ENCODE peak calls at places on chromosomes 5 and 9, in five cellular contexts. One of them, this sample, is unnamed.

GRCh38 chr5:14870347-14871083 is 1.1 kb downstream of the ANKH start:
- DNase-seq in neuronal stem cell: no peak
- DNase-seq in H9: no peak
- DNase-seq in trophoblast cell: no peak
- DNase-seq in H1: no peak
- DNase-seq in this sample: no peak

GRCh38 chr9:109311731-109312130 is 9.1 kb downstream of the EPB41L4B start:
- DNase-seq in neuronal stem cell: no peak
- DNase-seq in H9: no peak
- DNase-seq in trophoblast cell: no peak
- DNase-seq in H1: no peak
- DNase-seq in this sample: no peak

GRCh38 chr5:126610163-126610562 is 9.4 kb downstream of the PHAX start:
- DNase-seq in neuronal stem cell: no peak
- DNase-seq in H9: no peak
- DNase-seq in trophoblast cell: no peak
- DNase-seq in H1: no peak
- DNase-seq in this sample: no peak

GRCh38 chr9:133204335-133204992 is 4.6 kb downstream of the OBP2B start:
- DNase-seq in neuronal stem cell: no peak
- DNase-seq in H9: peak
- DNase-seq in trophoblast cell: no peak
- DNase-seq in H1: no peak
- DNase-seq in this sample: no peak

GRCh38 chr9:2480255-2480837 is 141.2 kb upstream of the VLDLR start:
- DNase-seq in neuronal stem cell: no peak
- DNase-seq in H9: no peak
- DNase-seq in trophoblast cell: peak
- DNase-seq in H1: no peak
- DNase-seq in this sample: no peak

GRCh38 chr5:123176224-123176937 is 87.3 kb downstream of the PRDM6 start:
- DNase-seq in neuronal stem cell: no peak
- DNase-seq in H9: no peak
- DNase-seq in trophoblast cell: peak
- DNase-seq in H1: no peak
- DNase-seq in this sample: peak

GRCh38 chr9:84371737-84372136 is 31.2 kb upstream of the SLC28A3 start:
- DNase-seq in neuronal stem cell: no peak
- DNase-seq in H9: no peak
- DNase-seq in trophoblast cell: peak
- DNase-seq in H1: no peak
- DNase-seq in this sample: peak

GRCh38 chr5:38835887-38836286 is 9.9 kb upstream of the OSMR start:
- DNase-seq in neuronal stem cell: no peak
- DNase-seq in H9: no peak
- DNase-seq in trophoblast cell: peak
- DNase-seq in H1: no peak
- DNase-seq in this sample: peak

GRCh38 chr5:1737790-1738405 is 61.7 kb downstream of the MRPL36 start:
- DNase-seq in neuronal stem cell: no peak
- DNase-seq in H9: peak
- DNase-seq in trophoblast cell: peak
- DNase-seq in H1: no peak
- DNase-seq in this sample: peak

GRCh38 chr5:34685485-34686197 is 29.5 kb downstream of the RAI14 start:
- DNase-seq in neuronal stem cell: peak
- DNase-seq in H9: no peak
- DNase-seq in trophoblast cell: peak
- DNase-seq in H1: no peak
- DNase-seq in this sample: peak

GRCh38 chr5:145450286-145450969 is 384.7 kb downstream of the PRELID2 start:
- DNase-seq in neuronal stem cell: no peak
- DNase-seq in H9: no peak
- DNase-seq in trophoblast cell: no peak
- DNase-seq in H1: no peak
- DNase-seq in this sample: no peak

GRCh38 chr5:122756263-122756911 is 18.5 kb upstream of the SNX2 start:
- DNase-seq in neuronal stem cell: no peak
- DNase-seq in H9: no peak
- DNase-seq in trophoblast cell: no peak
- DNase-seq in H1: no peak
- DNase-seq in this sample: peak

GRCh38 chr5:172782169-172783039 is 11.4 kb upstream of the DUSP1 start:
- DNase-seq in neuronal stem cell: no peak
- DNase-seq in H9: no peak
- DNase-seq in trophoblast cell: peak
- DNase-seq in H1: no peak
- DNase-seq in this sample: peak

GRCh38 chr5:57902035-57902434 is 419.4 kb upstream of the ACTBL2 start:
- DNase-seq in neuronal stem cell: no peak
- DNase-seq in H9: no peak
- DNase-seq in trophoblast cell: no peak
- DNase-seq in H1: no peak
- DNase-seq in this sample: no peak

GRCh38 chr9:114720296-114720695 is 38.3 kb upstream of the TEX48 start:
- DNase-seq in neuronal stem cell: no peak
- DNase-seq in H9: no peak
- DNase-seq in trophoblast cell: no peak
- DNase-seq in H1: no peak
- DNase-seq in this sample: no peak

GRCh38 chr9:137485343-137486140 is 26.4 kb upstream of the NSMF start:
- DNase-seq in neuronal stem cell: no peak
- DNase-seq in H9: no peak
- DNase-seq in trophoblast cell: peak
- DNase-seq in H1: no peak
- DNase-seq in this sample: no peak

GRCh38 chr5:14004598-14005394 is 60.3 kb upstream of the DNAH5 start:
- DNase-seq in neuronal stem cell: no peak
- DNase-seq in H9: no peak
- DNase-seq in trophoblast cell: no peak
- DNase-seq in H1: no peak
- DNase-seq in this sample: no peak

GRCh38 chr9:21813575-21814473 is 11.4 kb downstream of the MTAP start:
- DNase-seq in neuronal stem cell: peak
- DNase-seq in H9: no peak
- DNase-seq in trophoblast cell: peak
- DNase-seq in H1: no peak
- DNase-seq in this sample: peak

GRCh38 chr5:133703935-133704334 is 91.6 kb upstream of the FSTL4 start:
- DNase-seq in neuronal stem cell: no peak
- DNase-seq in H9: no peak
- DNase-seq in trophoblast cell: no peak
- DNase-seq in H1: no peak
- DNase-seq in this sample: no peak

GRCh38 chr9:108865037-108865436 is 3.0 kb downstream of the ACTL7A start:
- DNase-seq in neuronal stem cell: no peak
- DNase-seq in H9: no peak
- DNase-seq in trophoblast cell: no peak
- DNase-seq in H1: no peak
- DNase-seq in this sample: no peak

GRCh38 chr5:66867622-66868322 is 271.6 kb downstream of the MAST4 start:
- DNase-seq in neuronal stem cell: no peak
- DNase-seq in H9: no peak
- DNase-seq in trophoblast cell: peak
- DNase-seq in H1: no peak
- DNase-seq in this sample: no peak

GRCh38 chr9:125131778-125132177 is 11.6 kb downstream of the SCAI start:
- DNase-seq in neuronal stem cell: no peak
- DNase-seq in H9: no peak
- DNase-seq in trophoblast cell: no peak
- DNase-seq in H1: no peak
- DNase-seq in this sample: no peak

GRCh38 chr5:75010838-75011237 is 41.5 kb downstream of the GCNT4 start:
- DNase-seq in neuronal stem cell: no peak
- DNase-seq in H9: no peak
- DNase-seq in trophoblast cell: no peak
- DNase-seq in H1: no peak
- DNase-seq in this sample: no peak

GRCh38 chr5:93378073-93378472 is 202.9 kb downstream of the NR2F1-AS1 start:
- DNase-seq in neuronal stem cell: no peak
- DNase-seq in H9: no peak
- DNase-seq in trophoblast cell: no peak
- DNase-seq in H1: no peak
- DNase-seq in this sample: peak

GRCh38 chr5:53313131-53313530 is 167.3 kb upstream of the FST start:
- DNase-seq in neuronal stem cell: no peak
- DNase-seq in H9: no peak
- DNase-seq in trophoblast cell: no peak
- DNase-seq in H1: no peak
- DNase-seq in this sample: no peak

GRCh38 chr9:130956636-130957450 is 17.8 kb upstream of the FIBCD1 start:
- DNase-seq in neuronal stem cell: no peak
- DNase-seq in H9: no peak
- DNase-seq in trophoblast cell: no peak
- DNase-seq in H1: no peak
- DNase-seq in this sample: no peak

GRCh38 chr5:143657814-143658395 is 154.1 kb upstream of the HMHB1 start:
- DNase-seq in neuronal stem cell: no peak
- DNase-seq in H9: no peak
- DNase-seq in trophoblast cell: no peak
- DNase-seq in H1: no peak
- DNase-seq in this sample: no peak

GRCh38 chr5:80894083-80894482 is 66.1 kb upstream of the RASGRF2 start:
- DNase-seq in neuronal stem cell: no peak
- DNase-seq in H9: no peak
- DNase-seq in trophoblast cell: no peak
- DNase-seq in H1: no peak
- DNase-seq in this sample: no peak

GRCh38 chr9:133374612-133375115 is 1.2 kb downstream of the SURF4 start:
- DNase-seq in neuronal stem cell: no peak
- DNase-seq in H9: no peak
- DNase-seq in trophoblast cell: peak
- DNase-seq in H1: no peak
- DNase-seq in this sample: peak

GRCh38 chr9:128587453-128587852 is 35.1 kb downstream of the SPTAN1 start:
- DNase-seq in neuronal stem cell: no peak
- DNase-seq in H9: no peak
- DNase-seq in trophoblast cell: no peak
- DNase-seq in H1: no peak
- DNase-seq in this sample: no peak

GRCh38 chr5:73592546-73592945 is 27.0 kb downstream of the UTP15 start:
- DNase-seq in neuronal stem cell: no peak
- DNase-seq in H9: no peak
- DNase-seq in trophoblast cell: no peak
- DNase-seq in H1: no peak
- DNase-seq in this sample: no peak

GRCh38 chr5:138234651-138235050 is 21.5 kb upstream of the CDC23 start:
- DNase-seq in neuronal stem cell: no peak
- DNase-seq in H9: no peak
- DNase-seq in trophoblast cell: no peak
- DNase-seq in H1: no peak
- DNase-seq in this sample: no peak
- H2BK12ac ChIP-seq in neuronal stem cell: no peak
- H2BK12ac ChIP-seq in H9: no peak
- H2BK12ac ChIP-seq in trophoblast cell: no peak
- H2BK12ac ChIP-seq in H1: no peak
- H2BK12ac ChIP-seq in this sample: no peak

GRCh38 chr5:174326372-174326771 is 280.9 kb downstream of the NSG2 start:
- DNase-seq in neuronal stem cell: no peak
- DNase-seq in H9: no peak
- DNase-seq in trophoblast cell: peak
- DNase-seq in H1: no peak
- DNase-seq in this sample: no peak

GRCh38 chr5:174328626-174329299 is 283.3 kb downstream of the NSG2 start:
- DNase-seq in neuronal stem cell: no peak
- DNase-seq in H9: no peak
- DNase-seq in trophoblast cell: peak
- DNase-seq in H1: no peak
- DNase-seq in this sample: no peak

GRCh38 chr5:174325961-174326360 is 280.5 kb downstream of the NSG2 start:
- DNase-seq in neuronal stem cell: no peak
- DNase-seq in H9: no peak
- DNase-seq in trophoblast cell: peak
- DNase-seq in H1: no peak
- DNase-seq in this sample: no peak

GRCh38 chr5:174327896-174328295 is 282.4 kb downstream of the NSG2 start:
- DNase-seq in neuronal stem cell: no peak
- DNase-seq in H9: no peak
- DNase-seq in trophoblast cell: no peak
- DNase-seq in H1: no peak
- DNase-seq in this sample: no peak

GRCh38 chr5:174327317-174327864 is 281.9 kb downstream of the NSG2 start:
- DNase-seq in neuronal stem cell: peak
- DNase-seq in H9: peak
- DNase-seq in trophoblast cell: peak
- DNase-seq in H1: peak
- DNase-seq in this sample: peak
- H3K4ac ChIP-seq in neuronal stem cell: no peak
- H3K4ac ChIP-seq in H9: no peak
- H3K4ac ChIP-seq in trophoblast cell: peak
- H3K4ac ChIP-seq in H1: no peak
- H3K4ac ChIP-seq in this sample: no peak

GRCh38 chr5:6572825-6573380 is 59.9 kb downstream of the NSUN2 start:
- DNase-seq in neuronal stem cell: no peak
- DNase-seq in H9: no peak
- DNase-seq in trophoblast cell: no peak
- DNase-seq in H1: no peak
- DNase-seq in this sample: no peak

GRCh38 chr5:6574111-6574510 is 58.7 kb downstream of the NSUN2 start:
- DNase-seq in neuronal stem cell: no peak
- DNase-seq in H9: no peak
- DNase-seq in trophoblast cell: no peak
- DNase-seq in H1: no peak
- DNase-seq in this sample: no peak

GRCh38 chr5:6572086-6572824 is 60.6 kb downstream of the NSUN2 start:
- DNase-seq in neuronal stem cell: no peak
- DNase-seq in H9: no peak
- DNase-seq in trophoblast cell: no peak
- DNase-seq in H1: no peak
- DNase-seq in this sample: no peak

GRCh38 chr5:6574537-6574936 is 58.3 kb downstream of the NSUN2 start:
- DNase-seq in neuronal stem cell: no peak
- DNase-seq in H9: peak
- DNase-seq in trophoblast cell: no peak
- DNase-seq in H1: no peak
- DNase-seq in this sample: no peak

DNA sequence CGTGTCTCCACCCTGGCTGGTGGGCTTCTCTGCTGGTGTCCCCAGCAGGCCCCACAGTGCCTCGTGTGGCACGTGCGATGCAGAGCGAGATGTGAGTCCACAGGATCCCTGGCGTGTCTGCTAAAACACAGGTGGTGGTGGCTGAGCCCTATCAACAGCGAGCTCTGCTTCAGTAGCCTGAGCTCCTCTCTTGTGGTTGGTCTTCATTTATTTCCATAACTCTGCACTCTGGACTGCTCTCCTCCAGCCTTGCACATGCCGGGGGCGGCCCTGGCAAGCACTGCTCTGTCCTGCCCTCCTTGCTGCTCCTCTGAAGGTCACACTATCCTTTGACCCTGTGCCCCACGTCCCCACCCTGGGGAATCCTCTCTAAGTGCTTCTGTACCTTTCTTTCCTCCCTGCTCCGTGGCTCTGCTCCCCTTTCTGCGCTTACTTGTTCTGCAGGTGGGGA is 59.2 kb downstream of the NSUN2 start:
- DNase-seq in neuronal stem cell: no peak
- DNase-seq in H9: peak
- DNase-seq in trophoblast cell: no peak
- DNase-seq in H1: no peak
- DNase-seq in this sample: no peak
- H3K14ac ChIP-seq in neuronal stem cell: no peak
- H3K14ac ChIP-seq in H9: no peak
- H3K14ac ChIP-seq in trophoblast cell: no peak
- H3K14ac ChIP-seq in H1: no peak
- H3K14ac ChIP-seq in this sample: no peak

GRCh38 chr9:91331849-91332248 is 29.9 kb downstream of the AUH start:
- DNase-seq in neuronal stem cell: no peak
- DNase-seq in H9: no peak
- DNase-seq in trophoblast cell: no peak
- DNase-seq in H1: no peak
- DNase-seq in this sample: no peak
- H2BK12ac ChIP-seq in neuronal stem cell: no peak
- H2BK12ac ChIP-seq in H9: no peak
- H2BK12ac ChIP-seq in trophoblast cell: no peak
- H2BK12ac ChIP-seq in H1: no peak
- H2BK12ac ChIP-seq in this sample: no peak

This sample was measured in mesenchymal stem cell.